ENCODE peak calls at places on chromosomes 2 and 18, in six cellular contexts. One of them, this sample, is unnamed.

GRCh38 chr2:210480079-210480478 is 3.5 kb upstream of the LANCL1 start:
- DNase-seq in A549: peak
- DNase-seq in K562: no peak
- DNase-seq in endothelial cell of umbilical vein: no peak
- DNase-seq in HepG2: no peak
- DNase-seq in GM12878: no peak
- DNase-seq in this sample: peak

GRCh38 chr2:133951209-133951608 is 302.7 kb upstream of the MGAT5 start:
- DNase-seq in A549: no peak
- DNase-seq in K562: no peak
- DNase-seq in endothelial cell of umbilical vein: no peak
- DNase-seq in HepG2: no peak
- DNase-seq in GM12878: no peak
- DNase-seq in this sample: no peak

GRCh38 chr2:42216712-42217111 is 47.6 kb downstream of the EML4 start:
- DNase-seq in A549: peak
- DNase-seq in K562: no peak
- DNase-seq in endothelial cell of umbilical vein: no peak
- DNase-seq in HepG2: no peak
- DNase-seq in GM12878: no peak
- DNase-seq in this sample: peak

GRCh38 chr18:46916551-46917107 is 678 bp downstream of the PIAS2 start:
- DNase-seq in A549: peak
- DNase-seq in K562: peak
- DNase-seq in endothelial cell of umbilical vein: peak
- DNase-seq in HepG2: peak
- DNase-seq in GM12878: no peak
- DNase-seq in this sample: peak

GRCh38 chr2:73776869-73777519 is 2.9 kb downstream of the DUSP11 start:
- DNase-seq in A549: no peak
- DNase-seq in K562: no peak
- DNase-seq in endothelial cell of umbilical vein: no peak
- DNase-seq in HepG2: no peak
- DNase-seq in GM12878: no peak
- DNase-seq in this sample: no peak

GRCh38 chr18:30352551-30353168 is 689.9 kb downstream of the DSC3 start:
- DNase-seq in A549: no peak
- DNase-seq in K562: no peak
- DNase-seq in endothelial cell of umbilical vein: no peak
- DNase-seq in HepG2: no peak
- DNase-seq in GM12878: no peak
- DNase-seq in this sample: no peak

GRCh38 chr2:163736433-163737168 is 793 bp upstream of the FIGN start:
- DNase-seq in A549: peak
- DNase-seq in K562: no peak
- DNase-seq in endothelial cell of umbilical vein: peak
- DNase-seq in HepG2: peak
- DNase-seq in GM12878: no peak
- DNase-seq in this sample: no peak

GRCh38 chr2:13414907-13415306 is 698.2 kb downstream of the TRIB2 start:
- DNase-seq in A549: no peak
- DNase-seq in K562: no peak
- DNase-seq in endothelial cell of umbilical vein: no peak
- DNase-seq in HepG2: no peak
- DNase-seq in GM12878: no peak
- DNase-seq in this sample: no peak

GRCh38 chr2:54638774-54639187 is 84.7 kb upstream of the EML6 start:
- DNase-seq in A549: no peak
- DNase-seq in K562: no peak
- DNase-seq in endothelial cell of umbilical vein: no peak
- DNase-seq in HepG2: no peak
- DNase-seq in GM12878: no peak
- DNase-seq in this sample: no peak

GRCh38 chr2:71797006-71797810 is 343.8 kb downstream of the DYSF start:
- DNase-seq in A549: no peak
- DNase-seq in K562: no peak
- DNase-seq in endothelial cell of umbilical vein: no peak
- DNase-seq in HepG2: no peak
- DNase-seq in GM12878: no peak
- DNase-seq in this sample: no peak

GRCh38 chr2:112646791-112647720 is 1.3 kb downstream of the SLC20A1 start:
- DNase-seq in A549: peak
- DNase-seq in K562: peak
- DNase-seq in endothelial cell of umbilical vein: peak
- DNase-seq in HepG2: no peak
- DNase-seq in GM12878: no peak
- DNase-seq in this sample: peak

GRCh38 chr18:5630057-5630765 is 86.4 kb upstream of the EPB41L3 start:
- DNase-seq in A549: peak
- DNase-seq in K562: peak
- DNase-seq in endothelial cell of umbilical vein: peak
- DNase-seq in HepG2: no peak
- DNase-seq in GM12878: no peak
- DNase-seq in this sample: no peak

GRCh38 chr2:230591850-230592249 is 120.8 kb upstream of the CAB39 start:
- DNase-seq in A549: no peak
- DNase-seq in K562: no peak
- DNase-seq in endothelial cell of umbilical vein: no peak
- DNase-seq in HepG2: no peak
- DNase-seq in GM12878: no peak
- DNase-seq in this sample: no peak

GRCh38 chr2:101762451-101763171 is 65.1 kb downstream of the MAP4K4 start:
- DNase-seq in A549: no peak
- DNase-seq in K562: peak
- DNase-seq in endothelial cell of umbilical vein: no peak
- DNase-seq in HepG2: no peak
- DNase-seq in GM12878: no peak
- DNase-seq in this sample: no peak

GRCh38 chr2:190177249-190177648 is 114.7 kb upstream of the MSTN start:
- DNase-seq in A549: no peak
- DNase-seq in K562: no peak
- DNase-seq in endothelial cell of umbilical vein: no peak
- DNase-seq in HepG2: no peak
- DNase-seq in GM12878: no peak
- DNase-seq in this sample: no peak

GRCh38 chr2:118090387-118091139 is 2.3 kb downstream of the INSIG2 start:
- DNase-seq in A549: no peak
- DNase-seq in K562: no peak
- DNase-seq in endothelial cell of umbilical vein: peak
- DNase-seq in HepG2: peak
- DNase-seq in GM12878: no peak
- DNase-seq in this sample: no peak
- H3K4me3 ChIP-seq in A549: no peak
- H3K4me3 ChIP-seq in K562: no peak
- H3K4me3 ChIP-seq in endothelial cell of umbilical vein: peak
- H3K4me3 ChIP-seq in HepG2: peak
- H3K4me3 ChIP-seq in GM12878: peak
- H3K4me3 ChIP-seq in this sample: peak

GRCh38 chr2:206396216-206396615 is 47.1 kb upstream of the ADAM23 start:
- DNase-seq in A549: no peak
- DNase-seq in K562: no peak
- DNase-seq in endothelial cell of umbilical vein: no peak
- DNase-seq in HepG2: no peak
- DNase-seq in GM12878: no peak
- DNase-seq in this sample: no peak

GRCh38 chr2:206389164-206389563 is 54.2 kb upstream of the ADAM23 start:
- DNase-seq in A549: no peak
- DNase-seq in K562: no peak
- DNase-seq in endothelial cell of umbilical vein: no peak
- DNase-seq in HepG2: no peak
- DNase-seq in GM12878: no peak
- DNase-seq in this sample: no peak

GRCh38 chr2:206390181-206390580 is 53.2 kb upstream of the ADAM23 start:
- DNase-seq in A549: no peak
- DNase-seq in K562: no peak
- DNase-seq in endothelial cell of umbilical vein: no peak
- DNase-seq in HepG2: no peak
- DNase-seq in GM12878: no peak
- DNase-seq in this sample: no peak

GRCh38 chr2:206392118-206392517 is 51.2 kb upstream of the ADAM23 start:
- DNase-seq in A549: peak
- DNase-seq in K562: peak
- DNase-seq in endothelial cell of umbilical vein: peak
- DNase-seq in HepG2: peak
- DNase-seq in GM12878: no peak
- DNase-seq in this sample: peak
- TF ChIP-seq MYC in A549: no peak
- TF ChIP-seq MYC in K562: no peak
- TF ChIP-seq MYC in endothelial cell of umbilical vein: no peak
- TF ChIP-seq MYC in HepG2: no peak
- TF ChIP-seq MYC in GM12878: no peak
- TF ChIP-seq MYC in this sample: no peak

DNA sequence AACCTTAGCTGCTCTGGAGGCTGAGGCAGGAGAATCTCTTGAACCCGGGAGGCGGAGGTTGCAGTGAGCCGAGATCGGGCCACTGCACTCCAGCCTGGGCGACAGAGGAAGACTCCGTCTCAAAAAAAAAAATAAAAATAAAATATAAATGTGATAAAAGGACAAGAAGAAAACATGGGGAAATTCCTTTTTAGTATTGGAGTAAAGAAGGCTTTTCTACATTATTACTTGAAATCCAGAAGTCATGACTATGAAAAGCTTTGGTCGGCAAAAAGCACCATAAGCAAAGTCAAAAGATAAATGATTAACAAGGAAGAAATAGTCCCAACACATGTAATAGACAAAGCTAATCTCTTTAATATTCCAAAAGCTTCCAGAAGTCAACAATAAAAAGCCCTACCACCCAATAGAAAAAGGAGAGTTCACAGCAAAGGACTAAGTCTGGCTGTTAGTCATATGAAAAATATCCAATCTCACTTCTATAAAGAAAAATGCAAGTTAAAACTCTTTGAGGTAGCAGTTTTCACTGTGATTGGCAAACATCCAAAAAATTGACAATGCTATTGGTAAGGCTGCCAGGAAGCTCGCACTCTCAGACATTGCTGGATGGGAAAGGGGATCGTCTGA is 1.5 kb upstream of the FAM168B start:
- DNase-seq in A549: no peak
- DNase-seq in K562: no peak
- DNase-seq in endothelial cell of umbilical vein: no peak
- DNase-seq in HepG2: peak
- DNase-seq in GM12878: no peak
- DNase-seq in this sample: no peak
- TF ChIP-seq MAX in A549: no peak
- TF ChIP-seq MAX in K562: no peak
- TF ChIP-seq MAX in endothelial cell of umbilical vein: no peak
- TF ChIP-seq MAX in HepG2: no peak
- TF ChIP-seq MAX in GM12878: no peak
- TF ChIP-seq MAX in this sample: no peak

GRCh38 chr2:9842487-9843228 is 616 bp upstream of the TAF1B start:
- DNase-seq in A549: no peak
- DNase-seq in K562: no peak
- DNase-seq in endothelial cell of umbilical vein: no peak
- DNase-seq in HepG2: no peak
- DNase-seq in GM12878: no peak
- DNase-seq in this sample: no peak

GRCh38 chr2:9846554-9846953 is 3.3 kb downstream of the TAF1B start:
- DNase-seq in A549: no peak
- DNase-seq in K562: no peak
- DNase-seq in endothelial cell of umbilical vein: peak
- DNase-seq in HepG2: no peak
- DNase-seq in GM12878: no peak
- DNase-seq in this sample: no peak

GRCh38 chr2:9843229-9844035 is at the start of gene TAF1B:
- DNase-seq in A549: peak
- DNase-seq in K562: peak
- DNase-seq in endothelial cell of umbilical vein: peak
- DNase-seq in HepG2: peak
- DNase-seq in GM12878: peak
- DNase-seq in this sample: peak

GRCh38 chr2:9844036-9844483 is 786 bp downstream of the TAF1B start:
- DNase-seq in A549: peak
- DNase-seq in K562: peak
- DNase-seq in endothelial cell of umbilical vein: no peak
- DNase-seq in HepG2: no peak
- DNase-seq in GM12878: no peak
- DNase-seq in this sample: no peak

GRCh38 chr2:9844581-9844980 is 1.3 kb downstream of the TAF1B start:
- DNase-seq in A549: no peak
- DNase-seq in K562: peak
- DNase-seq in endothelial cell of umbilical vein: no peak
- DNase-seq in HepG2: no peak
- DNase-seq in GM12878: peak
- DNase-seq in this sample: peak
- H3K4me3 ChIP-seq in A549: peak
- H3K4me3 ChIP-seq in K562: peak
- H3K4me3 ChIP-seq in endothelial cell of umbilical vein: no peak
- H3K4me3 ChIP-seq in HepG2: peak
- H3K4me3 ChIP-seq in GM12878: peak
- H3K4me3 ChIP-seq in this sample: peak

This sample was measured in NB4.